ENCODE peak calls at places on chromosome X, in nine cellular contexts. G, H, N, U, E, C, X, Y and R are unnamed samples. For H3K27me3, the result is how much of the 10 kb centered on the place peaks cover.

GRCh38 chrX:132651411-132652086 is 162.7 kb upstream of the MBNL3 start:
- DNase-seq in G (no peak), H (no peak), N (no peak), U (no peak), E (no peak), C (no peak), X (no peak), Y (no peak), R (no peak)

GRCh38 chrX:9825129-9825865 is 39.1 kb downstream of the SHROOM2 start:
- DNase-seq in G (no peak), H (no peak), N (no peak), U (no peak), E (no peak), C (no peak), X (no peak), Y (no peak), R (no peak)

GRCh38 chrX:150642421-150642820 is 50.8 kb upstream of the MTMR1 start:
- DNase-seq in G (no peak), H (no peak), N (no peak), U (no peak), E (no peak), C (peak), X (no peak), Y (no peak), R (no peak)

GRCh38 chrX:115013705-115014104 is 3.7 kb downstream of the IL13RA2 start:
- DNase-seq in G (no peak), H (no peak), N (no peak), U (no peak), E (no peak), C (peak), X (no peak), Y (no peak), R (no peak)

GRCh38 chrX:10110984-10111363 is 45.8 kb upstream of the CLCN4 start:
- DNase-seq in G (no peak), H (no peak), N (no peak), U (no peak), E (no peak), C (no peak), X (no peak), Y (no peak), R (peak)

GRCh38 chrX:48802089-48802812 is 384 bp downstream of the HDAC6 start:
- DNase-seq in G (peak), H (peak), N (peak), U (peak), E (peak), C (peak), X (peak), Y (peak), R (peak)

GRCh38 chrX:103831803-103832544 is at the start of gene RAB9B:
- DNase-seq in G (peak), H (peak), N (peak), U (peak), E (peak), C (peak), X (peak), Y (peak), R (peak)

GRCh38 chrX:131170148-131170547 is 112.0 kb downstream of the ARHGAP36 start:
- DNase-seq in G (no peak), H (no peak), N (no peak), U (no peak), E (no peak), C (no peak), X (no peak), Y (no peak), R (no peak)

GRCh38 chrX:68647156-68647957 is at the start of gene STARD8:
- DNase-seq in G (peak), H (peak), N (peak), U (no peak), E (no peak), C (peak), X (peak), Y (peak), R (no peak)

GRCh38 chrX:19886375-19886774 is 1.0 kb downstream of the SH3KBP1 start:
- DNase-seq in G (no peak), H (no peak), N (peak), U (no peak), E (no peak), C (no peak), X (no peak), Y (no peak), R (no peak)

GRCh38 chrX:112803060-112803459 is 37.6 kb downstream of the AMOT start:
- DNase-seq in G (no peak), H (no peak), N (no peak), U (no peak), E (no peak), C (no peak), X (no peak), Y (no peak), R (no peak)

GRCh38 chrX:138001219-138001618 is 435.3 kb downstream of the ZIC3 start:
- DNase-seq in G (no peak), H (no peak), N (no peak), U (no peak), E (no peak), C (no peak), X (no peak), Y (no peak), R (no peak)

GRCh38 chrX:9656277-9656676 is 109.4 kb downstream of the GPR143 start:
- DNase-seq in G (no peak), H (no peak), N (no peak), U (no peak), E (no peak), C (no peak), X (peak), Y (no peak), R (no peak)

GRCh38 chrX:47620303-47620685 is 637 bp upstream of the SYN1 start:
- DNase-seq in G (no peak), H (no peak), N (no peak), U (no peak), E (no peak), C (no peak), X (no peak), Y (no peak), R (no peak)

GRCh38 chrX:153633607-153634180 is 13.3 kb upstream of the DUSP9 start:
- DNase-seq in G (no peak), H (peak), N (no peak), U (no peak), E (no peak), C (no peak), X (no peak), Y (no peak), R (no peak)

GRCh38 chrX:128396601-128397000 is 344.4 kb upstream of the ACTRT1 start:
- DNase-seq in G (no peak), H (no peak), N (no peak), U (no peak), E (no peak), C (no peak), X (no peak), Y (no peak), R (no peak)

GRCh38 chrX:119512145-119512800 is 44.0 kb downstream of the SLC25A5 start:
- DNase-seq in G (no peak), H (peak), N (peak), U (peak), E (peak), C (peak), X (peak), Y (peak), R (no peak)

GRCh38 chrX:117895418-117895817 is 221.2 kb downstream of the KLHL13 start:
- DNase-seq in G (no peak), H (no peak), N (no peak), U (no peak), E (no peak), C (no peak), X (no peak), Y (no peak), R (no peak)

GRCh38 chrX:64642482-64642881 is 247.2 kb upstream of the MTMR8 start:
- DNase-seq in G (no peak), H (no peak), N (peak), U (no peak), E (no peak), C (no peak), X (no peak), Y (no peak), R (no peak)

GRCh38 chrX:96909291-96909690 is 25.6 kb downstream of the RPA4 start:
- DNase-seq in G (no peak), H (no peak), N (peak), U (no peak), E (no peak), C (no peak), X (no peak), Y (no peak), R (no peak)

GRCh38 chrX:124594017-124594651 is 247.8 kb downstream of the SH2D1A start:
- DNase-seq in G (no peak), H (peak), N (no peak), U (no peak), E (no peak), C (peak), X (no peak), Y (no peak), R (no peak)

GRCh38 chrX:136999021-136999420 is 34.8 kb downstream of the GPR101 start:
- DNase-seq in G (no peak), H (no peak), N (no peak), U (no peak), E (no peak), C (peak), X (no peak), Y (no peak), R (no peak)

GRCh38 chrX:1601051-1601767 is 9.8 kb downstream of the AKAP17A start:
- DNase-seq in G (peak), H (no peak), N (no peak), U (no peak), E (no peak), C (no peak), X (no peak), Y (no peak), R (no peak)

GRCh38 chrX:47683171-47684145 is 24.5 kb upstream of the UXT start:
- DNase-seq in G (no peak), H (no peak), N (no peak), U (no peak), E (no peak), C (no peak), X (no peak), Y (no peak), R (no peak)

GRCh38 chrX:119495734-119496520 is 27.7 kb downstream of the SLC25A5 start:
- DNase-seq in G (no peak), H (no peak), N (no peak), U (no peak), E (no peak), C (no peak), X (no peak), Y (no peak), R (no peak)

GRCh38 chrX:46913710-46914109 is 1.5 kb downstream of the JADE3 start:
- DNase-seq in G (no peak), H (peak), N (peak), U (no peak), E (no peak), C (peak), X (peak), Y (peak), R (no peak)

GRCh38 chrX:28787206-28787605 is 200.0 kb downstream of the IL1RAPL1 start:
- DNase-seq in G (no peak), H (no peak), N (no peak), U (peak), E (no peak), C (peak), X (no peak), Y (no peak), R (no peak)

GRCh38 chrX:26783512-26784225 is 567.7 kb downstream of the MAGEB5 start:
- DNase-seq in G (no peak), H (no peak), N (peak), U (peak), E (no peak), C (peak), X (no peak), Y (no peak), R (no peak)

GRCh38 chrX:44585866-44586265 is 43.2 kb upstream of the FUNDC1 start:
- DNase-seq in G (no peak), H (no peak), N (no peak), U (no peak), E (no peak), C (no peak), X (no peak), Y (no peak), R (no peak)

GRCh38 chrX:148929686-148930085 is 429.3 kb downstream of the AFF2 start:
- DNase-seq in G (no peak), H (no peak), N (no peak), U (no peak), E (no peak), C (peak), X (no peak), Y (no peak), R (no peak)

GRCh38 chrX:110462957-110463356 is 104.3 kb downstream of the RTL9 start:
- DNase-seq in G (no peak), H (no peak), N (peak), U (no peak), E (no peak), C (no peak), X (no peak), Y (no peak), R (no peak)

GRCh38 chrX:25726539-25726938 is 411.6 kb upstream of the MAGEB18 start:
- DNase-seq in G (no peak), H (no peak), N (no peak), U (no peak), E (no peak), C (no peak), X (no peak), Y (no peak), R (no peak)

GRCh38 chrX:118727686-118728339 is 407 bp downstream of the IL13RA1 start:
- DNase-seq in G (peak), H (peak), N (no peak), U (no peak), E (no peak), C (peak), X (peak), Y (no peak), R (peak)

GRCh38 chrX:134161162-134161561 is 75.8 kb upstream of the CCDC160 start:
- DNase-seq in G (no peak), H (no peak), N (no peak), U (no peak), E (no peak), C (no peak), X (no peak), Y (no peak), R (no peak)

GRCh38 chrX:109709129-109709631 is 23.9 kb downstream of the ACSL4 start:
- DNase-seq in G (no peak), H (no peak), N (peak), U (no peak), E (no peak), C (peak), X (no peak), Y (no peak), R (no peak)

GRCh38 chrX:23887448-23887847 is 20.3 kb downstream of the APOO start:
- DNase-seq in G (no peak), H (no peak), N (no peak), U (no peak), E (no peak), C (no peak), X (no peak), Y (no peak), R (no peak)

GRCh38 chrX:18075603-18076002 is 145.1 kb downstream of the BEND2 start:
- DNase-seq in G (no peak), H (no peak), N (peak), U (no peak), E (no peak), C (no peak), X (no peak), Y (no peak), R (no peak)

DNA sequence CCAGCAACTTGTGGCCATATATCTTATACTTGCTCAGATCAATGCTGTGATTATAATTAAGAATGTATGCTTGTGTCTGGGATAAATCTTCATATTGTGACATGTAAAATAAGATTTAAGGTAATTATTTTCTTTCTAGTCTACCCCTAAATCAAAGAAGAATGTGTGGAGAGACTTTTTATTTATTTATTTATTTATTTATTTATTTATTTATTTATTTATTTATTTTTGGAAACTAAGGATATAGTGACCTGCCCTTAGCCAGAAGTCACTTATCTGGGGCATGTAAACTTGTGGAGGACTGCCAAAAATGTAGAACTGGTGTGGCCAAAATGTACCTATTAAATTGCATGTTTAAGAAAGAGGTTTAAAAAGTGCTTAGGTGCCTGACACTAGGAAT is 144.3 kb downstream of the BEND2 start:
- DNase-seq in G (no peak), H (no peak), N (no peak), U (no peak), E (no peak), C (no peak), X (no peak), Y (no peak), R (no peak)
- H3K27me3 ChIP-seq in G (under half), H (under half), N (under half), U (under half), E (under half), C (under half), X (under half), Y (under half), R (under half)

DNA sequence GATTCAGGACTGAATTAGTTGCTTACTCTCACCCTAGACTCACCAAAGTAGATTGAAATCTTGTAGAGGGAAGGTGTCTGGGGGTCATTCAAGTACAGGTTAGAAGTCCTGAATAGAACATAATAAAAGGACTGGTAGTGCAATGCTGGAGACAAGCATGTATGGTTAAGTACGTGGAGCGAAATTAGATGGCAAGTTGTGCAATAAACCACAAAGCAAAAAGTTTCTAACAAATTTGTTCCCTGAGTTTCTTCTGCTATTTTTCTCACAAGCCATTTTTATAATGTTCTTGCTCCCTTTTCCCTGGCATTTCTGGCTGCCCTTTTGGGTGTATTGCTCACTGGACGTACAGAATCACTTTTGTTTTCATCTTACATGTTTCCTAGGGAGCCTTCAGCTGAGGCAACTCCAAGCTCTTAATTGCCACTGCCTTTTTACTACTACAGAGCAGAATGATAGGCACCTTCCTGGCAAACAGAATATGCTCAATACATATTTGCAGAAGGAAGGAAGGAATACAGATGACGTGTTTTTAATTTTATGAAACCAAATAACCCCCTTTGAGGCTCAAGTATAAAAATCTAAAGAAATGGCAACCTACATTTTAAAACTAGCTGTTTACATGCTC is 23.4 kb downstream of the LANCL3 start:
- DNase-seq in G (no peak), H (no peak), N (no peak), U (no peak), E (no peak), C (no peak), X (no peak), Y (no peak), R (no peak)
- TF ChIP-seq CTCF in G (no peak), H (no peak), N (no peak), U (no peak), E (no peak), C (no peak), X (no peak), Y (no peak), R (no peak)

GRCh38 chrX:72304877-72305276 is 837 bp downstream of the CITED1 start:
- DNase-seq in G (no peak), H (no peak), N (peak), U (no peak), E (no peak), C (no peak), X (no peak), Y (no peak), R (no peak)
- H3K4me3 ChIP-seq in G (no peak), H (no peak), N (peak), U (no peak), E (no peak), C (no peak), X (peak), Y (peak), R (no peak)

GRCh38 chrX:40008841-40009461 is 88.8 kb downstream of the BCOR start:
- DNase-seq in G (no peak), H (peak), N (peak), U (no peak), E (no peak), C (no peak), X (peak), Y (no peak), R (no peak)
- H3K27me3 ChIP-seq in G (under half), H (under half), N (half or more), U (under half), E (under half), C (under half), X (under half), Y (under half), R (under half)

GRCh38 chrX:80223922-80224579 is 196.2 kb upstream of the TENT5D start:
- DNase-seq in G (no peak), H (no peak), N (peak), U (no peak), E (no peak), C (no peak), X (no peak), Y (no peak), R (no peak)
- TF ChIP-seq CTCF in G (no peak), H (no peak), N (peak), U (no peak), E (no peak), C (peak), X (no peak), Y (no peak), R (no peak)

DNA sequence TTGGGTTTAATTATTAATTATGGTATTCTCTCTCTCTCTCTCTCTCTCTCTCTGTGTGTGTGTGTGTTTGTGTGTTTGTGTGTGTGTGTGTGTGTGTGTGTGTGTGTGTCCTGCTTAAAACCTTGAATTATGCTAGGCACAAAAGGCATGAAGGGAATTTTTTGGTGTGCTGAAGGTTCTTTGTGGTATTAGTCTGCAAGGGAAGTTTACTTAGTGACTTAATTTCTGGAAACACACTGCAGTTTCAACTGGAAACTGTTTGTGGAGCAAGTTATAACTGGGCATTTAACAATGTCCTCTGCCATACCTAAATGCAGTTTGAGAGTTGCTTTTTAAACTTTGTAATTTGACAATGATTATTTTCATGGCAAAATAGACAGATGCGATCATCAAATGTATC is 111.7 kb downstream of the FRMPD4 start:
- DNase-seq in G (no peak), H (no peak), N (no peak), U (no peak), E (no peak), C (peak), X (no peak), Y (no peak), R (no peak)
- H3K4me3 ChIP-seq in G (no peak), H (no peak), N (no peak), U (no peak), E (no peak), C (no peak), X (no peak), Y (no peak), R (no peak)